ENCODE peak calls at places on chromosomes 5 and 9, in nine cellular contexts. One of them, this sample, is unnamed.
A peak's percentile ranks its signal among the peaks of the same experiment; 100 is the strongest.

GRCh38 chr9:90933468-90933867 is 131.8 kb downstream of the SYK start:
- DNase-seq in NT2/D1: no peak
- DNase-seq in body of pancreas: no peak
- DNase-seq in uterus: no peak
- DNase-seq in A549: no peak
- DNase-seq in HepG2: no peak
- DNase-seq in left ventricle myocardium inferior: no peak
- DNase-seq in thyroid gland: no peak
- DNase-seq in ascending aorta: no peak
- DNase-seq in this sample: no peak

GRCh38 chr9:135945969-135946368 is 15.2 kb downstream of the UBAC1 start:
- DNase-seq in NT2/D1: no peak
- DNase-seq in body of pancreas: no peak
- DNase-seq in uterus: no peak
- DNase-seq in A549: no peak
- DNase-seq in HepG2: no peak
- DNase-seq in left ventricle myocardium inferior: no peak
- DNase-seq in thyroid gland: no peak
- DNase-seq in ascending aorta: no peak
- DNase-seq in this sample: no peak

GRCh38 chr9:93567271-93567959 is 9.0 kb upstream of the PHF2 start:
- DNase-seq in NT2/D1: no peak
- DNase-seq in body of pancreas: no peak
- DNase-seq in uterus: no peak
- DNase-seq in A549: no peak
- DNase-seq in HepG2: no peak
- DNase-seq in left ventricle myocardium inferior: no peak
- DNase-seq in thyroid gland: peak; percentile 68
- DNase-seq in ascending aorta: no peak
- DNase-seq in this sample: no peak

GRCh38 chr5:155008669-155009068 is 4.9 kb upstream of the KIF4B start:
- DNase-seq in NT2/D1: no peak
- DNase-seq in body of pancreas: no peak
- DNase-seq in uterus: no peak
- DNase-seq in A549: no peak
- DNase-seq in HepG2: peak; percentile 80
- DNase-seq in left ventricle myocardium inferior: no peak
- DNase-seq in thyroid gland: no peak
- DNase-seq in ascending aorta: no peak
- DNase-seq in this sample: no peak

GRCh38 chr5:135110941-135111596 is 77.0 kb upstream of the PITX1 start:
- DNase-seq in NT2/D1: no peak
- DNase-seq in body of pancreas: no peak
- DNase-seq in uterus: no peak
- DNase-seq in A549: no peak
- DNase-seq in HepG2: no peak
- DNase-seq in left ventricle myocardium inferior: no peak
- DNase-seq in thyroid gland: no peak
- DNase-seq in ascending aorta: no peak
- DNase-seq in this sample: no peak

GRCh38 chr9:75109210-75109839 is 21.0 kb downstream of the OSTF1 start:
- DNase-seq in NT2/D1: no peak
- DNase-seq in body of pancreas: no peak
- DNase-seq in uterus: no peak
- DNase-seq in A549: no peak
- DNase-seq in HepG2: no peak
- DNase-seq in left ventricle myocardium inferior: no peak
- DNase-seq in thyroid gland: no peak
- DNase-seq in ascending aorta: no peak
- DNase-seq in this sample: no peak

GRCh38 chr5:123174916-123175481 is 86.0 kb downstream of the PRDM6 start:
- DNase-seq in NT2/D1: peak; percentile 20
- DNase-seq in body of pancreas: no peak
- DNase-seq in uterus: no peak
- DNase-seq in A549: no peak
- DNase-seq in HepG2: no peak
- DNase-seq in left ventricle myocardium inferior: no peak
- DNase-seq in thyroid gland: no peak
- DNase-seq in ascending aorta: no peak
- DNase-seq in this sample: no peak

GRCh38 chr5:33793836-33794549 is 97.8 kb downstream of the ADAMTS12 start:
- DNase-seq in NT2/D1: no peak
- DNase-seq in body of pancreas: no peak
- DNase-seq in uterus: no peak
- DNase-seq in A549: no peak
- DNase-seq in HepG2: no peak
- DNase-seq in left ventricle myocardium inferior: no peak
- DNase-seq in thyroid gland: no peak
- DNase-seq in ascending aorta: no peak
- DNase-seq in this sample: no peak

GRCh38 chr5:168908207-168908606 is 329.0 kb upstream of the PANK3 start:
- DNase-seq in NT2/D1: no peak
- DNase-seq in body of pancreas: no peak
- DNase-seq in uterus: no peak
- DNase-seq in A549: peak; percentile 18
- DNase-seq in HepG2: no peak
- DNase-seq in left ventricle myocardium inferior: peak; percentile 22
- DNase-seq in thyroid gland: no peak
- DNase-seq in ascending aorta: no peak
- DNase-seq in this sample: no peak

GRCh38 chr5:74587300-74587699 is 53.2 kb downstream of the ENC1 start:
- DNase-seq in NT2/D1: no peak
- DNase-seq in body of pancreas: no peak
- DNase-seq in uterus: no peak
- DNase-seq in A549: no peak
- DNase-seq in HepG2: no peak
- DNase-seq in left ventricle myocardium inferior: no peak
- DNase-seq in thyroid gland: no peak
- DNase-seq in ascending aorta: no peak
- DNase-seq in this sample: no peak

GRCh38 chr5:218457-219289 is 553 bp downstream of the SDHA start:
- DNase-seq in NT2/D1: no peak
- DNase-seq in body of pancreas: peak; percentile 47
- DNase-seq in uterus: no peak
- DNase-seq in A549: peak; percentile 33
- DNase-seq in HepG2: peak; percentile 24
- DNase-seq in left ventricle myocardium inferior: no peak
- DNase-seq in thyroid gland: peak; percentile 41
- DNase-seq in ascending aorta: peak; percentile 69
- DNase-seq in this sample: peak; percentile 51

GRCh38 chr5:133531178-133531577 is 81.2 kb downstream of the FSTL4 start:
- DNase-seq in NT2/D1: no peak
- DNase-seq in body of pancreas: no peak
- DNase-seq in uterus: no peak
- DNase-seq in A549: no peak
- DNase-seq in HepG2: no peak
- DNase-seq in left ventricle myocardium inferior: no peak
- DNase-seq in thyroid gland: no peak
- DNase-seq in ascending aorta: no peak
- DNase-seq in this sample: no peak

GRCh38 chr5:133530270-133530669 is 82.1 kb downstream of the FSTL4 start:
- DNase-seq in NT2/D1: no peak
- DNase-seq in body of pancreas: no peak
- DNase-seq in uterus: no peak
- DNase-seq in A549: no peak
- DNase-seq in HepG2: no peak
- DNase-seq in left ventricle myocardium inferior: no peak
- DNase-seq in thyroid gland: no peak
- DNase-seq in ascending aorta: no peak
- DNase-seq in this sample: no peak

GRCh38 chr5:133533541-133533940 is 78.8 kb downstream of the FSTL4 start:
- DNase-seq in NT2/D1: no peak
- DNase-seq in body of pancreas: no peak
- DNase-seq in uterus: no peak
- DNase-seq in A549: no peak
- DNase-seq in HepG2: no peak
- DNase-seq in left ventricle myocardium inferior: no peak
- DNase-seq in thyroid gland: no peak
- DNase-seq in ascending aorta: no peak
- DNase-seq in this sample: no peak

GRCh38 chr5:133528841-133529240 is 83.5 kb downstream of the FSTL4 start:
- DNase-seq in NT2/D1: no peak
- DNase-seq in body of pancreas: no peak
- DNase-seq in uterus: no peak
- DNase-seq in A549: no peak
- DNase-seq in HepG2: no peak
- DNase-seq in left ventricle myocardium inferior: no peak
- DNase-seq in thyroid gland: no peak
- DNase-seq in ascending aorta: no peak
- DNase-seq in this sample: no peak

DNA sequence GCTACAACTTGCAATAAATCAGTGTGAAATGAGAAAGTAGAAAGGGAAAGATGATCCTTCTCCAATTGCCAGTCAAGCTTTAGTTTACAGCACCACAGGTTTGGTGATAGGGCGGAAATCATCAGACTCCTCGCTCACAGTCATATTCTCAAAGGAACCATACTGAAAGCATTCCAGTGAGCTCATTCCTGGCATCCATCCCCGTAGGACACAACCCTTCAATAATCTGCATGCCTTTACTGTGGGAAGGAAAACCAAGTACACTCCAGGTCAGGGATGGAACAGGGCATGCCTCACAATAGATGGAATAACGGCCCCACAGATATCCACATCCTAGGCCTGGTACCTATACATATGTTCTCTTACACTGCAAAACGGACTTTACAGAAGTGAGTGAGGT is 80.7 kb downstream of the FSTL4 start:
- DNase-seq in NT2/D1: no peak
- DNase-seq in body of pancreas: no peak
- DNase-seq in uterus: no peak
- DNase-seq in A549: no peak
- DNase-seq in HepG2: no peak
- DNase-seq in left ventricle myocardium inferior: no peak
- DNase-seq in thyroid gland: no peak
- DNase-seq in ascending aorta: no peak
- DNase-seq in this sample: no peak
- H3K4me1 ChIP-seq in NT2/D1: no peaks in the 10 kb centered on the region
- H3K4me1 ChIP-seq in body of pancreas: no peaks in the 10 kb centered on the region
- H3K4me1 ChIP-seq in uterus: no peaks in the 10 kb centered on the region
- H3K4me1 ChIP-seq in A549: no peaks in the 10 kb centered on the region
- H3K4me1 ChIP-seq in HepG2: no peaks in the 10 kb centered on the region
- H3K4me1 ChIP-seq in left ventricle myocardium inferior: peaks cover 11% of the 10 kb centered on the region
- H3K4me1 ChIP-seq in thyroid gland: no peaks in the 10 kb centered on the region
- H3K4me1 ChIP-seq in ascending aorta: no peaks in the 10 kb centered on the region
- H3K4me1 ChIP-seq in this sample: no peaks in the 10 kb centered on the region

GRCh38 chr9:137275937-137276756 is 1.4 kb upstream of the TOR4A start:
- DNase-seq in NT2/D1: no peak
- DNase-seq in body of pancreas: no peak
- DNase-seq in uterus: no peak
- DNase-seq in A549: no peak
- DNase-seq in HepG2: no peak
- DNase-seq in left ventricle myocardium inferior: no peak
- DNase-seq in thyroid gland: no peak
- DNase-seq in ascending aorta: no peak
- DNase-seq in this sample: no peak
- H3K4me1 ChIP-seq in NT2/D1: peaks cover 49% of the 10 kb centered on the region
- H3K4me1 ChIP-seq in body of pancreas: peaks cover 36% of the 10 kb centered on the region
- H3K4me1 ChIP-seq in uterus: no peaks in the 10 kb centered on the region
- H3K4me1 ChIP-seq in A549: peaks cover 28% of the 10 kb centered on the region
- H3K4me1 ChIP-seq in HepG2: peaks cover 21% of the 10 kb centered on the region
- H3K4me1 ChIP-seq in left ventricle myocardium inferior: peaks cover 96% of the 10 kb centered on the region
- H3K4me1 ChIP-seq in thyroid gland: peaks cover 39% of the 10 kb centered on the region
- H3K4me1 ChIP-seq in ascending aorta: peaks cover 19% of the 10 kb centered on the region
- H3K4me1 ChIP-seq in this sample: peaks cover 2% of the 10 kb centered on the region

DNA sequence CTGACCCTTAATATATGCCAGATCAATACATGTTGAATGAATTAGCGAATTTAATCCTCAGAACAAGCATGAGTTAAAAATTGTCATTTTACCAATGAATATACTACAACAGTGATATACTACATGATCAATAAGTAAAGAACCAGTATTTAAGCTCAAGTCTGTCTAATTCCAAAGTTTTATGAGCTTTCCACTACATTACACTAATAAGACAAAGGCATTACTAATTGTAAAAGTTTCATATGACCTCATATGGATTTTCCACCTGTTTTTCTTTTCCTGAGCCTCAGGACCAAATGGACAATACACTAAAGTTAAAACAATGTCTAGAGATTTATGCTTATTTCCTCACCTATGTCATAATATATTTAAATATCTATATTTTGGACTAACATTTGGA is 80.8 kb downstream of the OXCT1 start:
- DNase-seq in NT2/D1: no peak
- DNase-seq in body of pancreas: no peak
- DNase-seq in uterus: no peak
- DNase-seq in A549: no peak
- DNase-seq in HepG2: no peak
- DNase-seq in left ventricle myocardium inferior: no peak
- DNase-seq in thyroid gland: no peak
- DNase-seq in ascending aorta: no peak
- DNase-seq in this sample: no peak
- H3K4me1 ChIP-seq in NT2/D1: no peaks in the 10 kb centered on the region
- H3K4me1 ChIP-seq in body of pancreas: no peaks in the 10 kb centered on the region
- H3K4me1 ChIP-seq in uterus: no peaks in the 10 kb centered on the region
- H3K4me1 ChIP-seq in A549: peaks cover 40% of the 10 kb centered on the region
- H3K4me1 ChIP-seq in HepG2: peaks cover 20% of the 10 kb centered on the region
- H3K4me1 ChIP-seq in left ventricle myocardium inferior: peaks cover 40% of the 10 kb centered on the region
- H3K4me1 ChIP-seq in thyroid gland: peaks cover 14% of the 10 kb centered on the region
- H3K4me1 ChIP-seq in ascending aorta: peaks cover 37% of the 10 kb centered on the region
- H3K4me1 ChIP-seq in this sample: no peaks in the 10 kb centered on the region

GRCh38 chr9:106964329-106964728 is 101.4 kb downstream of the ZNF462 start:
- DNase-seq in NT2/D1: no peak
- DNase-seq in body of pancreas: no peak
- DNase-seq in uterus: no peak
- DNase-seq in A549: no peak
- DNase-seq in HepG2: no peak
- DNase-seq in left ventricle myocardium inferior: no peak
- DNase-seq in thyroid gland: no peak
- DNase-seq in ascending aorta: no peak
- DNase-seq in this sample: no peak

GRCh38 chr9:106969696-106970095 is 106.7 kb downstream of the ZNF462 start:
- DNase-seq in NT2/D1: no peak
- DNase-seq in body of pancreas: no peak
- DNase-seq in uterus: no peak
- DNase-seq in A549: no peak
- DNase-seq in HepG2: no peak
- DNase-seq in left ventricle myocardium inferior: no peak
- DNase-seq in thyroid gland: peak; percentile 14
- DNase-seq in ascending aorta: no peak
- DNase-seq in this sample: no peak

GRCh38 chr9:106964822-106965525 is 102.0 kb downstream of the ZNF462 start:
- DNase-seq in NT2/D1: no peak
- DNase-seq in body of pancreas: no peak
- DNase-seq in uterus: no peak
- DNase-seq in A549: no peak
- DNase-seq in HepG2: no peak
- DNase-seq in left ventricle myocardium inferior: no peak
- DNase-seq in thyroid gland: no peak
- DNase-seq in ascending aorta: no peak
- DNase-seq in this sample: no peak

GRCh38 chr9:106963684-106964083 is 100.7 kb downstream of the ZNF462 start:
- DNase-seq in NT2/D1: no peak
- DNase-seq in body of pancreas: no peak
- DNase-seq in uterus: no peak
- DNase-seq in A549: no peak
- DNase-seq in HepG2: no peak
- DNase-seq in left ventricle myocardium inferior: no peak
- DNase-seq in thyroid gland: no peak
- DNase-seq in ascending aorta: no peak
- DNase-seq in this sample: no peak

DNA sequence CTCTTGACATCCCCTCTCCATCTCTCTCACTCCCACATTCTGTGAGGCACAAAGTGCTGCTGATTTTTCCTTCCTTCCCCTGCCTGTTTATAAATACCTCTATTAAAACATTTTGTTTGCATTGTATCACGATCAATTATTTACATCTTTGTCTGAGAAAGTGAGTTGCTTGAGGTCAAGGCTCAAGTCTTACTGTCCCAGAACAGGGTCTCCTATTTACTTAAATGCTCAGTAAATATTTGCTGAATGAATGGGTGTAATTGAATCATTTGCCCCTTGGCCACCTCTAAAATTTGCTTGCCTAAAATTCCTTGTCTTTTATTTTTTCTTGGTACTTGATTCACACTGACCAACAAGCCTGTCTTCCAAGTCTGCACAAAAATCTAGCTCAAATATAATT is 103.5 kb downstream of the ZNF462 start:
- DNase-seq in NT2/D1: no peak
- DNase-seq in body of pancreas: no peak
- DNase-seq in uterus: no peak
- DNase-seq in A549: peak; percentile 8
- DNase-seq in HepG2: no peak
- DNase-seq in left ventricle myocardium inferior: no peak
- DNase-seq in thyroid gland: no peak
- DNase-seq in ascending aorta: no peak
- DNase-seq in this sample: no peak
- H3K4me1 ChIP-seq in NT2/D1: no peaks in the 10 kb centered on the region
- H3K4me1 ChIP-seq in body of pancreas: no peaks in the 10 kb centered on the region
- H3K4me1 ChIP-seq in uterus: no peaks in the 10 kb centered on the region
- H3K4me1 ChIP-seq in A549: peaks cover 15% of the 10 kb centered on the region
- H3K4me1 ChIP-seq in HepG2: no peaks in the 10 kb centered on the region
- H3K4me1 ChIP-seq in left ventricle myocardium inferior: peaks cover 81% of the 10 kb centered on the region
- H3K4me1 ChIP-seq in thyroid gland: peaks cover 60% of the 10 kb centered on the region
- H3K4me1 ChIP-seq in ascending aorta: no peaks in the 10 kb centered on the region
- H3K4me1 ChIP-seq in this sample: no peaks in the 10 kb centered on the region